ENCODE peak calls at places on chromosomes 16 and 17, in four cellular contexts. K is stimulated activated CD4-positive, alpha-beta T cell treated with anti-CD3 and anti-CD28 coated beads, Interleukin-1b, Interleukin-23, amount 100 ng/mL, for 1 hour; A is stimulated activated naive CD4-positive, alpha-beta T cell; J is mammary epithelial cell. G is an unnamed sample.

GRCh38 chr17:4199818-4200402 is 56.9 kb downstream of the CYB5D2 start:
- DNase-seq in K (no peak), A (peak), J (peak), G (peak)

GRCh38 chr17:29905086-29905878 is 24.7 kb downstream of the SSH2 start:
- DNase-seq in K (no peak), A (no peak), J (no peak), G (no peak)

GRCh38 chr16:586047-586644 is 3.7 kb upstream of the RAB40C start:
- DNase-seq in K (no peak), A (no peak), J (no peak), G (no peak)

GRCh38 chr17:7893226-7893880 is 4.8 kb downstream of the CHD3 start:
- DNase-seq in K (no peak), A (no peak), J (no peak), G (no peak)

GRCh38 chr17:83179811-83180210 is 100.4 kb downstream of the METRNL start:
- DNase-seq in K (no peak), A (no peak), J (no peak), G (no peak)

GRCh38 chr17:4109424-4109823 is 33.4 kb downstream of the ZZEF1 start:
- DNase-seq in K (no peak), A (no peak), J (no peak), G (no peak)

GRCh38 chr16:31487720-31488629 is 5.1 kb downstream of the SLC5A2 start:
- DNase-seq in K (no peak), A (peak), J (peak), G (peak)

GRCh38 chr16:31344712-31345111 is 10.3 kb upstream of the ITGAX start:
- DNase-seq in K (no peak), A (no peak), J (no peak), G (no peak)

GRCh38 chr17:39165178-39165843 is 650 bp downstream of the ARL5C start:
- DNase-seq in K (no peak), A (no peak), J (no peak), G (no peak)

GRCh38 chr16:51524555-51525373 is 373.7 kb upstream of the SALL1 start:
- DNase-seq in K (no peak), A (no peak), J (peak), G (no peak)

GRCh38 chr17:27379863-27380533 is 76.2 kb upstream of the KSR1 start:
- DNase-seq in K (no peak), A (no peak), J (peak), G (no peak)

GRCh38 chr16:53756329-53756996 is 52.5 kb downstream of the FTO start:
- DNase-seq in K (no peak), A (no peak), J (peak), G (no peak)

GRCh38 chr17:40958086-40958953 is 8.4 kb downstream of the KRT39 start:
- DNase-seq in K (no peak), A (no peak), J (no peak), G (no peak)

GRCh38 chr17:21140911-21141310 is 14.1 kb downstream of the DHRS7B start:
- DNase-seq in K (no peak), A (no peak), J (no peak), G (no peak)

GRCh38 chr16:65837431-65837986 is 529.0 kb upstream of the CDH5 start:
- DNase-seq in K (no peak), A (no peak), J (no peak), G (no peak)

GRCh38 chr16:78100162-78100467 is 661 bp downstream of the WWOX start:
- DNase-seq in K (no peak), A (no peak), J (no peak), G (no peak)

GRCh38 chr16:16791051-16791450 is 412.1 kb downstream of the NPIPA7 start:
- DNase-seq in K (no peak), A (no peak), J (no peak), G (no peak)

GRCh38 chr17:38591759-38592241 is 14.0 kb downstream of the SRCIN1 start:
- DNase-seq in K (no peak), A (no peak), J (peak), G (peak)

GRCh38 chr16:48949636-48950035 is 332.0 kb downstream of the CBLN1 start:
- DNase-seq in K (no peak), A (no peak), J (peak), G (no peak)

GRCh38 chr17:6444573-6445335 is 499 bp downstream of the PIMREG start:
- DNase-seq in K (no peak), A (no peak), J (no peak), G (no peak)

GRCh38 chr16:12771341-12771798 is 32.3 kb downstream of the CPPED1 start:
- DNase-seq in K (no peak), A (no peak), J (peak), G (no peak)

GRCh38 chr17:14061666-14062560 is 7.4 kb upstream of the COX10 start:
- DNase-seq in K (no peak), A (no peak), J (peak), G (no peak)

GRCh38 chr16:87149051-87149450 is 168.1 kb downstream of the C16orf95 start:
- DNase-seq in K (no peak), A (no peak), J (peak), G (no peak)

GRCh38 chr16:19700319-19700781 is 17.7 kb downstream of the KNOP1 start:
- DNase-seq in K (no peak), A (no peak), J (no peak), G (no peak)

GRCh38 chr16:77807-78443 is at the start of gene MPG:
- DNase-seq in K (peak), A (peak), J (peak), G (peak)

GRCh38 chr17:75812096-75813001 is 27.7 kb downstream of the UNK start:
- DNase-seq in K (no peak), A (no peak), J (no peak), G (no peak)

GRCh38 chr17:57091186-57091618 is 6.2 kb downstream of the AKAP1 start:
- DNase-seq in K (no peak), A (no peak), J (no peak), G (no peak)

GRCh38 chr17:33124185-33124584 is 132.5 kb downstream of the SPACA3 start:
- DNase-seq in K (no peak), A (no peak), J (no peak), G (no peak)

GRCh38 chr16:84227548-84227947 is 12.3 kb downstream of the KCNG4 start:
- DNase-seq in K (no peak), A (no peak), J (no peak), G (no peak)